ENCODE peak calls at places on chromosomes 1 and 21, in ten cellular contexts. E is neuronal stem cell, U is breast epithelium, X is transverse colon, W is fibroblast of the aortic adventitia, L is colonic mucosa, Y is esophagus squamous epithelium, O is upper lobe of right lung, A is GM23338, Q is stomach. S is an unnamed sample.

GRCh38 chr1:10816743-10817369 is 20.4 kb upstream of the CASZ1 start:
- DNase-seq in E (no peak), U (no peak), X (no peak), W (no peak), L (no peak), Y (no peak), O (no peak), A (no peak), Q (no peak), S (no peak)

GRCh38 chr1:17167783-17168479 is 37.0 kb upstream of the PADI1 start:
- DNase-seq in E (no peak), U (no peak), X (no peak), W (peak), L (no peak), Y (no peak), O (no peak), A (no peak), Q (no peak), S (peak)

GRCh38 chr1:64572222-64572900 is 102.4 kb downstream of the CACHD1 start:
- DNase-seq in E (no peak), U (no peak), X (no peak), W (no peak), L (no peak), Y (no peak), O (no peak), A (peak), Q (no peak), S (no peak)

GRCh38 chr1:218600968-218601367 is 255.8 kb downstream of the TGFB2 start:
- DNase-seq in E (no peak), U (no peak), X (no peak), W (peak), L (no peak), Y (no peak), O (no peak), A (no peak), Q (no peak), S (peak)

GRCh38 chr21:36126166-36126565 is 8.7 kb upstream of the CBR3 start:
- DNase-seq in E (no peak), U (no peak), X (no peak), W (peak), L (peak), Y (no peak), O (peak), A (no peak), Q (peak), S (peak)

GRCh38 chr1:77655431-77655974 is 27.0 kb downstream of the ZZZ3 start:
- DNase-seq in E (no peak), U (no peak), X (no peak), W (no peak), L (no peak), Y (no peak), O (no peak), A (no peak), Q (no peak), S (no peak)

GRCh38 chr1:35097224-35097623 is 18.0 kb downstream of the ZMYM1 start:
- DNase-seq in E (no peak), U (no peak), X (no peak), W (no peak), L (no peak), Y (no peak), O (no peak), A (no peak), Q (no peak), S (no peak)

GRCh38 chr1:19644761-19645543 is 841 bp downstream of the NBL1 start:
- DNase-seq in E (no peak), U (no peak), X (peak), W (no peak), L (peak), Y (no peak), O (no peak), A (peak), Q (peak), S (no peak)

GRCh38 chr21:14878971-14879370 is 185.8 kb downstream of the NRIP1 start:
- DNase-seq in E (no peak), U (no peak), X (no peak), W (no peak), L (no peak), Y (no peak), O (no peak), A (no peak), Q (no peak), S (no peak)

GRCh38 chr1:244361764-244362473 is 89.8 kb downstream of the ADSS2 start:
- DNase-seq in E (peak), U (no peak), X (no peak), W (peak), L (no peak), Y (no peak), O (no peak), A (peak), Q (no peak), S (peak)

GRCh38 chr1:6913086-6913485 is 127.8 kb downstream of the CAMTA1 start:
- DNase-seq in E (no peak), U (no peak), X (no peak), W (no peak), L (no peak), Y (no peak), O (no peak), A (no peak), Q (no peak), S (no peak)

GRCh38 chr1:155983191-155984023 is 5.1 kb upstream of the ARHGEF2 start:
- DNase-seq in E (no peak), U (no peak), X (peak), W (peak), L (no peak), Y (no peak), O (no peak), A (peak), Q (no peak), S (peak)

GRCh38 chr1:17377325-17377953 is 5.4 kb downstream of the PADI6 start:
- DNase-seq in E (no peak), U (no peak), X (no peak), W (no peak), L (no peak), Y (no peak), O (no peak), A (peak), Q (no peak), S (peak)

GRCh38 chr1:39294531-39294930 is 90.0 kb downstream of the MACF1 start:
- DNase-seq in E (no peak), U (no peak), X (no peak), W (peak), L (no peak), Y (no peak), O (no peak), A (no peak), Q (no peak), S (no peak)

GRCh38 chr1:20666804-20667203 is 5.6 kb upstream of the DDOST start:
- DNase-seq in E (no peak), U (no peak), X (no peak), W (no peak), L (no peak), Y (no peak), O (no peak), A (no peak), Q (no peak), S (no peak)

GRCh38 chr1:159860456-159860855 is 2.0 kb downstream of the VSIG8 start:
- DNase-seq in E (no peak), U (no peak), X (no peak), W (peak), L (no peak), Y (no peak), O (no peak), A (no peak), Q (no peak), S (no peak)

GRCh38 chr21:33402011-33402979 is 918 bp upstream of the IFNGR2 start:
- DNase-seq in E (peak), U (peak), X (peak), W (peak), L (peak), Y (no peak), O (peak), A (peak), Q (peak), S (no peak)

GRCh38 chr1:162974810-162975209 is 94.4 kb upstream of the RGS4 start:
- DNase-seq in E (no peak), U (no peak), X (no peak), W (no peak), L (no peak), Y (no peak), O (no peak), A (no peak), Q (no peak), S (no peak)

GRCh38 chr1:45617618-45618017 is 6.2 kb downstream of the CCDC17 start:
- DNase-seq in E (no peak), U (no peak), X (no peak), W (peak), L (no peak), Y (no peak), O (no peak), A (no peak), Q (no peak), S (no peak)

GRCh38 chr1:7670334-7671145 is 100.6 kb upstream of the VAMP3 start:
- DNase-seq in E (no peak), U (no peak), X (no peak), W (peak), L (no peak), Y (no peak), O (no peak), A (peak), Q (no peak), S (no peak)

GRCh38 chr21:31143021-31143420 is 104.7 kb upstream of the KRTAP19-8 start:
- DNase-seq in E (no peak), U (no peak), X (no peak), W (no peak), L (no peak), Y (no peak), O (no peak), A (no peak), Q (no peak), S (no peak)

GRCh38 chr1:216533786-216534185 is 110.5 kb upstream of the USH2A start:
- DNase-seq in E (no peak), U (no peak), X (no peak), W (no peak), L (no peak), Y (no peak), O (no peak), A (no peak), Q (no peak), S (no peak)

GRCh38 chr1:30137001-30137400 is 586.4 kb downstream of the MATN1 start:
- DNase-seq in E (no peak), U (no peak), X (no peak), W (no peak), L (no peak), Y (no peak), O (no peak), A (no peak), Q (no peak), S (no peak)

GRCh38 chr1:117636637-117637425 is 31.0 kb downstream of the TENT5C start:
- DNase-seq in E (no peak), U (no peak), X (no peak), W (no peak), L (no peak), Y (no peak), O (no peak), A (no peak), Q (no peak), S (no peak)

GRCh38 chr21:39518055-39518844 is 66.5 kb downstream of the SH3BGR start:
- DNase-seq in E (peak), U (no peak), X (peak), W (peak), L (peak), Y (no peak), O (no peak), A (peak), Q (peak), S (peak)

GRCh38 chr1:112933820-112934561 is 22.0 kb downstream of the SLC16A1 start:
- DNase-seq in E (no peak), U (no peak), X (no peak), W (no peak), L (no peak), Y (no peak), O (no peak), A (no peak), Q (no peak), S (no peak)

GRCh38 chr1:3763351-3764125 is 9.0 kb upstream of the SMIM1 start:
- DNase-seq in E (no peak), U (no peak), X (no peak), W (no peak), L (no peak), Y (no peak), O (no peak), A (no peak), Q (no peak), S (no peak)

GRCh38 chr1:174397261-174397660 is 50.5 kb upstream of the GPR52 start:
- DNase-seq in E (no peak), U (no peak), X (no peak), W (no peak), L (no peak), Y (no peak), O (no peak), A (no peak), Q (no peak), S (no peak)

DNA sequence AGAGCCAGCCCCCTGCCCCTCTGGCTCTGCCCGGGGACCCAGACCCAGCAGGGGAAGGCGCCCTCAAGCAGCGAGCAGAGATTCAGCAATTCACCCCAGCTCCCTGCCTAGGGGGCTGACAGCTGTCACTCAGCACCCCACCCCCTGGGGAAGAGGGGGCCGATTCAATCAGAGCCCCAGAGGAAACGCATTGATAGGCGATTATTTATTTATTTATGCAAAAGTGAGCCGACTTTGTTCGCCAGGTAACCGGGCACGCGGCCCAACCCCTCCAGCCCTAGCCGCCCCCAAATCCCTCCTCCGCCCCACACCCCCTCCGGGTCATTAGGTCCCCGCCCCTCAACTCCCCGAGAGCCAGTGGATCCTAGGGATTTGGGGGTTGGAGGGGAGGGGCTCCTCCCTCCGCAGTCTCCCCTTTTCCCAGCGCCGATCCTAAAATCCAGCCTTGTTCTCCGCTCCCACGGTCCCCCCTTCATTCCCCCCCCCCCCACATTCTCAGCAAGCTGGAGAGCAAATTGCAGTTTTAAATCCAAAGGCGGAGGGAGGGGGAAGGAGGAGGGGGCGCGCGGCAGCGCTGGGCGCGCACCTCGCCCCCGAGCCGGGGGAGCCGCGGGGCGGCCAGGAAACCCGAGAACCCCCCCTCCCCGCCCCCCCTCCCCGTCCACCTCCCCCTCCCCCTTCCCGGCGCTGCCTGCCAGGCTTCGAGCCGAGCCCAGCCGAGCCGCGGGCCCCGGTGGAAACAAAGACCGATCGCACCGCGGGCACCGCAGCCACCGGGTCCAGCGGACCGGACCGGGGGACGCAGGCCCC is 1.2 kb downstream of the AHDC1 start:
- DNase-seq in E (no peak), U (peak), X (peak), W (no peak), L (peak), Y (no peak), O (peak), A (peak), Q (peak), S (no peak)
- H3K4me3 ChIP-seq in E (peak), U (peak), X (peak), W (peak), L (peak), Y (peak), O (peak), A (peak), Q (peak), S (peak)

GRCh38 chr21:43290529-43291346 is 121.9 kb downstream of the CRYAA start:
- DNase-seq in E (no peak), U (no peak), X (peak), W (no peak), L (no peak), Y (no peak), O (peak), A (no peak), Q (no peak), S (no peak)
- H3K4me3 ChIP-seq in E (no peak), U (no peak), X (no peak), W (no peak), L (no peak), Y (no peak), O (no peak), A (no peak), Q (no peak), S (no peak)

GRCh38 chr1:230849451-230850194 is 18.7 kb downstream of the C1orf198 start:
- DNase-seq in E (no peak), U (no peak), X (no peak), W (peak), L (no peak), Y (no peak), O (no peak), A (no peak), Q (no peak), S (no peak)
- H3K4me3 ChIP-seq in E (no peak), U (no peak), X (no peak), W (no peak), L (no peak), Y (no peak), O (no peak), A (no peak), Q (no peak), S (no peak)

GRCh38 chr1:28778021-28778420 is 33.9 kb upstream of the OPRD1 start:
- DNase-seq in E (no peak), U (no peak), X (no peak), W (no peak), L (no peak), Y (no peak), O (no peak), A (no peak), Q (no peak), S (no peak)

GRCh38 chr1:28776341-28776740 is 35.6 kb upstream of the OPRD1 start:
- DNase-seq in E (no peak), U (peak), X (no peak), W (no peak), L (no peak), Y (no peak), O (peak), A (no peak), Q (no peak), S (no peak)

GRCh38 chr1:28782011-28782410 is 30.0 kb upstream of the OPRD1 start:
- DNase-seq in E (no peak), U (no peak), X (no peak), W (peak), L (no peak), Y (no peak), O (no peak), A (no peak), Q (no peak), S (no peak)

GRCh38 chr1:28781305-28781704 is 30.7 kb upstream of the OPRD1 start:
- DNase-seq in E (no peak), U (no peak), X (no peak), W (no peak), L (no peak), Y (no peak), O (peak), A (no peak), Q (no peak), S (no peak)

DNA sequence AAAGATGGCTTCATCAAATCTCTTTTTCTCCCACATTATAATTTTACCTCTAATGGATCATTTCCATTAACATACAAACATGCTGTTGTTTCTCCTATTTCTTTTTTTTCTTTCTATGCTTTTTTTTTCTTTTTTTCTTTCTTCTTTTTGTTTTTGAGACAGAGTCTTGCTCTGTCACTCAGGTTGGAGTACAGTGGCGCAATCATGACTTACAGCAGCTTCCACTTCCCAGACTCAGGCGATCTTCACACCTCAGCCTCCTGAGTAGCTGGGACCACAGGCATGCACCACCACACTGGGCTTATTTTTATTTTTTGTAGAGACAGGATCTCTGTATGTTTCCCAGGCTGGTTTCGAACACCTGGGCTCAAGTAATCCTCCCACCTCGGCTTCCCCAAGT is 32.2 kb upstream of the OPRD1 start:
- DNase-seq in E (no peak), U (no peak), X (no peak), W (no peak), L (no peak), Y (no peak), O (peak), A (no peak), Q (no peak), S (no peak)
- H3K4me3 ChIP-seq in E (no peak), U (no peak), X (no peak), W (no peak), L (no peak), Y (no peak), O (no peak), A (no peak), Q (no peak), S (no peak)

DNA sequence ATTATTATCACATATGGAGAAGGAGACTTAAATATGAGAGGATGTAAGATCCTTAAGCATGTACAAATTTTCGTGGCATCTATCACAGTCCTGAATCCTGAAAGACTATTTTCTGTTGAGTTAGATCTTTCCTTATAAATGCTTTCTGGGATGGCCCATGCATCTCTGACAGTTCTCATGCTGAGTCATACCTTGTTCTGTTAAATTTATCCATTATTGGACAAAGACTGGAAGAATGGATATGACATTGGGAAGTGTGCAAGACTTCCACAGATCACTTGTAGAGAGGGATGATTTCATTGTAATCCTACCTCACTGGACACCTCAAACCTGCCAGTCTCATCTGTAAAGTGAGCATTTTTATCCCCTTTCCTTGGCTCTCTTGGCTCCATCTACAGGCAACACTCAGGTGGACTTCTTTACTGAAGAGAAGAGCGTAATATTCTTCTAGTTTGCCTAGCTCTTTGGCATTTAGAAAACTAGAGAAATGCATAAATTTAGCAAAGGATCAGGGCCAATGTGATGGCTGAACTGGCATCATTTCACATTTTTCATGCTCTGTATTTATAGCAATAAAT is 128.2 kb downstream of the NFIA start:
- DNase-seq in E (no peak), U (no peak), X (no peak), W (no peak), L (no peak), Y (no peak), O (no peak), A (no peak), Q (no peak), S (no peak)
- H3K4me3 ChIP-seq in E (no peak), U (no peak), X (no peak), W (no peak), L (no peak), Y (no peak), O (no peak), A (no peak), Q (no peak), S (no peak)

DNA sequence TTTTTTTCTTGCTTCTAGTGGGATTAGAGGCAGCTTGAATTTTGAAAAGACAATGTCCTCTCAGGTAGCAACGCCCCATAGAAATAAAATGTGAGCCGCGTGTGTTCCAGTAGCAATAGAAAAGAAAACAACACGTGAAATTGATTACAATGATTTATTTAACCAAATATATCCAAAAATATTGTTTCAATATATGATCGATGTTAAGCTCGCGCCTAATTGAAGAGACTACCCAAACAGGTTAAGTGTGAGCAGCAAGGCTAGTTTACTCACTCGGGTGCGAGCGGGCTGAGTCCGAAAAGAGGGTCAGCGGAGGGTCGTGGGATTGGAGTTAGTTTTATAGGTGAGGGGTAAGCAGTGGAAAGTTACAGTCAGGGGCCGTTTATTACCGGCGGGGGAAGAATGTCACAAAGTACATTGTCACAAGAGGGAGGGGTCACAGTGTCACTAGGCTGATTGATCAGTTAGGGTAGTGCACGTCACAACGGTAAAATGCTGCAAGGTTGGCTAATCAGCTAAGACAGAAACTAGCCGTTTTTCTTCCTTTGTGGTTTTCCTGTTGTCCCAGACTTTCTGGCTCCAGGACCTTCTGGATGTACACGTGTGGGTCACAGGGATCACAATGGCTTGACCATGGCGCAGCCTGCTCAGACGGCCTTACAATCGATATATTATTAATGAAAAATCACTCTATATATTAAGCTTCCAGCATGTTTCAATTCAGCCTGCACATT is 697 bp upstream of the ZNF670 start:
- DNase-seq in E (peak), U (no peak), X (no peak), W (no peak), L (no peak), Y (no peak), O (no peak), A (peak), Q (no peak), S (no peak)
- H3K4me3 ChIP-seq in E (peak), U (peak), X (peak), W (peak), L (no peak), Y (peak), O (peak), A (peak), Q (peak), S (peak)

S was measured in PC-9.